ENCODE peak calls at places on chromosomes 13 and 19, in five cellular contexts. One of them, this sample, is unnamed.

GRCh38 chr19:19115954-19116353 is 22.3 kb downstream of the TMEM161A start:
- DNase-seq in Calu3: peak; percentile 15
- DNase-seq in epithelial cell of esophagus: no peak
- DNase-seq in AG09319: no peak
- DNase-seq in natural killer cell: peak; percentile 42
- DNase-seq in this sample: no peak

GRCh38 chr19:32150605-32151004 is 194.8 kb upstream of the ZNF507 start:
- DNase-seq in Calu3: no peak
- DNase-seq in AG09319: no peak
- DNase-seq in natural killer cell: no peak
- DNase-seq in epithelial cell of esophagus: no peak
- DNase-seq in this sample: no peak

GRCh38 chr19:38915329-38916321 is 3.6 kb upstream of the CCER2 start:
- DNase-seq in natural killer cell: no peak
- DNase-seq in AG09319: no peak
- DNase-seq in Calu3: no peak
- DNase-seq in epithelial cell of esophagus: no peak
- DNase-seq in this sample: no peak

GRCh38 chr13:102312841-102313240 is 89.0 kb downstream of the FGF14 start:
- DNase-seq in natural killer cell: no peak
- DNase-seq in AG09319: no peak
- DNase-seq in Calu3: no peak
- DNase-seq in epithelial cell of esophagus: no peak
- DNase-seq in this sample: no peak

GRCh38 chr19:48120505-48120904 is 9.9 kb upstream of the PLA2G4C start:
- DNase-seq in epithelial cell of esophagus: no peak
- DNase-seq in AG09319: no peak
- DNase-seq in natural killer cell: no peak
- DNase-seq in Calu3: no peak
- DNase-seq in this sample: no peak

GRCh38 chr13:37011002-37011401 is 10.4 kb downstream of the EXOSC8 start:
- DNase-seq in Calu3: no peak
- DNase-seq in epithelial cell of esophagus: no peak
- DNase-seq in natural killer cell: no peak
- DNase-seq in AG09319: no peak
- DNase-seq in this sample: no peak

GRCh38 chr13:110517505-110518149 is 43.9 kb downstream of the RAB20 start:
- DNase-seq in Calu3: no peak
- DNase-seq in epithelial cell of esophagus: no peak
- DNase-seq in natural killer cell: no peak
- DNase-seq in AG09319: no peak
- DNase-seq in this sample: no peak

GRCh38 chr13:65872448-65872847 is 1357.7 kb downstream of the PCDH9 start:
- DNase-seq in AG09319: no peak
- DNase-seq in natural killer cell: no peak
- DNase-seq in epithelial cell of esophagus: no peak
- DNase-seq in Calu3: no peak
- DNase-seq in this sample: no peak

GRCh38 chr19:55118401-55118991 is 1.1 kb upstream of the PPP1R12C start:
- DNase-seq in epithelial cell of esophagus: no peak
- DNase-seq in natural killer cell: no peak
- DNase-seq in AG09319: no peak
- DNase-seq in Calu3: no peak
- DNase-seq in this sample: no peak

GRCh38 chr19:13128583-13128982 is 10.5 kb downstream of the NACC1 start:
- DNase-seq in epithelial cell of esophagus: no peak
- DNase-seq in Calu3: no peak
- DNase-seq in AG09319: no peak
- DNase-seq in natural killer cell: no peak
- DNase-seq in this sample: no peak

GRCh38 chr19:5434970-5435641 is 20.1 kb upstream of the ZNRF4 start:
- DNase-seq in epithelial cell of esophagus: peak; percentile 70
- DNase-seq in natural killer cell: no peak
- DNase-seq in Calu3: no peak
- DNase-seq in AG09319: no peak
- DNase-seq in this sample: no peak

DNA sequence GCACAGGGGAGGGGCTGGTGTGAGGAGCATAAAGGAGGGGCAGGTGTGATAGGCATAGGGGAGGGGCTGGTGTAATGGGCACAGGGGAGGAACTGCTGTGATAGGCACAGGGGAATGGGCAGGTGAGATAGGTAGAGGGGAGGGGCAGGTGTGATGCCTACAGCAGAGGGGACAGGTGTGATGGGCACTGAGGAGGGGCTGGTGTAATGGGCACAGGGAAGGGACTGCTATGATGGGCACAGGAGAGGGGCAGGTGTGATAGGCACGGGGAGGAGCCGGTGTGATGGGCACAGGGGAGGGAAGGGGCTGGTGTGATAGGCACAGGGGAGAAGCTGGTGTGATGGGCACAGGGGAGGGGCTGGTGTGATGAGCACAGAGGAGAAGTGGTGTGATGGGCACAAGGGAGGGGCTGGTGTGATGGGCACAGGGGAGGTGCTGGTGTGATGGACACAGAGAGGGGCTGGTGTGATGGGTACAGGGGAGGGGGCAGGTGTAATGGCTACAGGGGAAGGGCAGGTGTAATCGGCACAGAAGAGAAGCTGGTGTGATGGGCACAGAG is 39.5 kb upstream of the POP4 start:
- DNase-seq in epithelial cell of esophagus: no peak
- DNase-seq in AG09319: no peak
- DNase-seq in Calu3: no peak
- DNase-seq in natural killer cell: no peak
- DNase-seq in this sample: no peak
- TF ChIP-seq CTCF in epithelial cell of esophagus: no peak
- TF ChIP-seq CTCF in AG09319: no peak
- TF ChIP-seq CTCF in Calu3: no peak
- TF ChIP-seq CTCF in natural killer cell: no peak
- TF ChIP-seq CTCF in this sample: no peak

GRCh38 chr13:101115762-101116161 is 300.5 kb downstream of the NALCN start:
- DNase-seq in AG09319: no peak
- DNase-seq in epithelial cell of esophagus: peak; percentile 18
- DNase-seq in Calu3: no peak
- DNase-seq in natural killer cell: no peak
- DNase-seq in this sample: no peak
- TF ChIP-seq CTCF in AG09319: peak; percentile 10
- TF ChIP-seq CTCF in epithelial cell of esophagus: peak; percentile 30
- TF ChIP-seq CTCF in Calu3: no peak
- TF ChIP-seq CTCF in natural killer cell: no peak
- TF ChIP-seq CTCF in this sample: peak; percentile 59

GRCh38 chr13:79197933-79198332 is 208.1 kb downstream of the RBM26 start:
- DNase-seq in epithelial cell of esophagus: no peak
- DNase-seq in AG09319: no peak
- DNase-seq in Calu3: no peak
- DNase-seq in natural killer cell: no peak
- DNase-seq in this sample: no peak
- TF ChIP-seq CTCF in epithelial cell of esophagus: no peak
- TF ChIP-seq CTCF in AG09319: no peak
- TF ChIP-seq CTCF in Calu3: no peak
- TF ChIP-seq CTCF in natural killer cell: no peak
- TF ChIP-seq CTCF in this sample: no peak

DNA sequence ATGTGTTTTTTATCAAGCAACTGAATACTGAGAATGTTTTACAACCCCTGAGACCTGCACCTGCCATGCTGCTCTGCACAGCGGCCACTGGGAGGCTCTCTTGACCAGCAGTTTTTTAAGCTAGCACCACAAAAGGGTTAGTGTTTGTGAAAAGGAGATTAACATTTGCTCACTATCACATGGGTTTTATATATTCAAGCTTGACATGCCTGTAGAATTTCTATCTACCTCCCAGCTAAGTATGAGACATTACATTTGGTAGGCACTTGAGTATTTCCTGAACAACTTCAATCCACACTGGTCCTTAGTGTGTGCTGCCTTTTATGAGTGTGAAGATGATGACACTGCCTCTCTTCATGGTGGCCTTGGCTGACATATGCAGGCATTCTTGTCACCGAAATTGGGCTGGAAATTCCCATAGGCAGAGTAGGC is 1238.9 kb downstream of the UQCRFS1 start:
- DNase-seq in natural killer cell: no peak
- DNase-seq in Calu3: peak; percentile 42
- DNase-seq in epithelial cell of esophagus: peak; percentile 8
- DNase-seq in AG09319: no peak
- DNase-seq in this sample: no peak
- TF ChIP-seq CTCF in natural killer cell: no peak
- TF ChIP-seq CTCF in Calu3: peak; percentile 30
- TF ChIP-seq CTCF in epithelial cell of esophagus: peak; percentile 22
- TF ChIP-seq CTCF in AG09319: peak; percentile 47
- TF ChIP-seq CTCF in this sample: peak; percentile 88

GRCh38 chr19:46721269-46722003 is 4.5 kb upstream of the PRKD2 start:
- DNase-seq in Calu3: no peak
- DNase-seq in natural killer cell: no peak
- DNase-seq in epithelial cell of esophagus: no peak
- DNase-seq in AG09319: no peak
- DNase-seq in this sample: no peak
- TF ChIP-seq CTCF in Calu3: peak; percentile 37
- TF ChIP-seq CTCF in natural killer cell: no peak
- TF ChIP-seq CTCF in epithelial cell of esophagus: no peak
- TF ChIP-seq CTCF in AG09319: no peak
- TF ChIP-seq CTCF in this sample: peak; percentile 54

DNA sequence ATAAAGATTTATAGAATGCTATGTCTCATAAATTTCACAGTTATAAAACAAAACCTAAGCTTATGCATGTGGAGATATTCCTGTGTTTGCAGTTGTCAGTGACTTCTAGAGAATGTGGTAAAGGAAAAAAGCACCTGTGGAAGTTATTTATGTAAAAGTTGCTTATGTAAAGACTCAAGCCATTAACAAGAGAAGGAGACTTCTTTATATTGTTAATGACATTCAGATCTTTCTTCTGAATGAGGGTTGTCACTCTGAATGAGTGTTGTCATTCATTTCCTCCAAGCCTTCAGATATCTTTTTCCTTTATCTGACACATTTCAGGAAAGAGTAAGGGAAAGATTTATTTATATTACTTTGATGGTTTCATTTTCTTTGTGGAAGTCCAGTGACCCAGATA is 202.6 kb downstream of the TM9SF2 start:
- DNase-seq in epithelial cell of esophagus: no peak
- DNase-seq in AG09319: no peak
- DNase-seq in Calu3: no peak
- DNase-seq in natural killer cell: no peak
- DNase-seq in this sample: no peak
- TF ChIP-seq CTCF in epithelial cell of esophagus: no peak
- TF ChIP-seq CTCF in AG09319: no peak
- TF ChIP-seq CTCF in Calu3: no peak
- TF ChIP-seq CTCF in natural killer cell: no peak
- TF ChIP-seq CTCF in this sample: no peak

DNA sequence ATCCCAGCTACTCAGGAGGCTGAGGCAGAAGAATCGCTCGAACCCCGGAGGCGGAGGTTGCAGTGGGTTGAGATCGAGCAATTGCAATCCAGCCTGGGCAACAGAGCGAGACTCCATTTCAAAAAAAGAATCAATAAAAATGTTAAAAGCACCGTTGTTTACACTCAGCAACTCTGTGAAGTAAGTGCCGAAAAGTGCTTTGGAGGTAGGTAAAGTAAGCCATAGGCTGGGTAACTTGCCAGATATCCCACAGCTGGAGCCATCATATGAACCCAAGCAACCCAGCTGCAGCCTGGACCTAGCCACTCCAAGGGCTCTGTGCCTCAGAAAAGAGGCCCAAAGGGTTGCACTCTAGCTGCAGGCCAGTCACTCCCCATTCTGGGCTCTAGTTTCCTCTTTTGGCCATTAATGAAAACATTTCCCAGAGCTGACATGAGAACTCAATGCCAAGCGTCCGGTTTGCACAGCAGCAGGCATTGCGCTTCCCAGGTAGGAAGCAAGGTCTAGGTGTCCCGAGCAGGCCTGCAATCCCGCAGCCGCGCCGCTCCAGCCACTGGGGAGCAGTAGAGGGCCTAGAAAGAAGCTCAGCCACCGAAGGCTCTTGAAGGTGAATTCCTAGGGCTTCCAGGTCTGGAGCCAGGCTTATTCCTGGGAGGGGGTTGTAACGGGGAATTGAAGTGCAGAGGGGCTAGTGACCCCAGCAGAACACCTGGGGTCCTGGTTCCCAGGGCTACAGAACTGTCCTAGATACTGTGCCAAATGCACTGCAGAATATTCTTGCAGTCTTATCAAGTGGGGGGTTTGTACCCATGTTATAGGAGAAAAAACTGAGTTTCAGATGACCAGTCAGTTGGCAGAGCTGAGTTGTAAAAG is 4.1 kb upstream of the CD79A start:
- DNase-seq in epithelial cell of esophagus: peak; percentile 89
- DNase-seq in Calu3: peak; percentile 92
- DNase-seq in AG09319: no peak
- DNase-seq in natural killer cell: peak; percentile 68
- DNase-seq in this sample: no peak
- TF ChIP-seq CTCF in epithelial cell of esophagus: peak; percentile 85
- TF ChIP-seq CTCF in Calu3: peak; percentile 85
- TF ChIP-seq CTCF in AG09319: peak; percentile 68
- TF ChIP-seq CTCF in natural killer cell: peak; percentile 82
- TF ChIP-seq CTCF in this sample: peak; percentile 81

This sample was measured in type B pancreatic cell.